ENCODE peak calls at places on chromosomes 3 and 15, in eight cellular contexts. One of them, this sample, is unnamed.

GRCh38 chr15:69880616-69881309 is 217.0 kb downstream of the TLE3 start:
- DNase-seq in hepatocyte: no peak
- DNase-seq in right atrium auricular region: no peak
- DNase-seq in uterus: no peak
- DNase-seq in A549: no peak
- DNase-seq in lower leg skin: no peak
- DNase-seq in neuronal stem cell: no peak
- DNase-seq in colonic mucosa: no peak
- DNase-seq in this sample: no peak

GRCh38 chr3:151589311-151589710 is 128.4 kb upstream of the IGSF10 start:
- DNase-seq in hepatocyte: no peak
- DNase-seq in uterus: no peak
- DNase-seq in neuronal stem cell: no peak
- DNase-seq in right atrium auricular region: no peak
- DNase-seq in lower leg skin: no peak
- DNase-seq in A549: no peak
- DNase-seq in colonic mucosa: no peak
- DNase-seq in this sample: no peak

GRCh38 chr3:134754768-134755559 is 40.1 kb upstream of the EPHB1 start:
- DNase-seq in colonic mucosa: peak; percentile 33
- DNase-seq in neuronal stem cell: peak; percentile 31
- DNase-seq in A549: peak; percentile 22
- DNase-seq in right atrium auricular region: no peak
- DNase-seq in lower leg skin: peak; percentile 25
- DNase-seq in uterus: no peak
- DNase-seq in hepatocyte: peak; percentile 61
- DNase-seq in this sample: no peak

GRCh38 chr3:132916096-132916495 is 122.1 kb upstream of the TMEM108 start:
- DNase-seq in lower leg skin: no peak
- DNase-seq in hepatocyte: no peak
- DNase-seq in A549: no peak
- DNase-seq in uterus: no peak
- DNase-seq in colonic mucosa: no peak
- DNase-seq in neuronal stem cell: no peak
- DNase-seq in right atrium auricular region: no peak
- DNase-seq in this sample: no peak

GRCh38 chr3:62261800-62262199 is 111.5 kb downstream of the FEZF2 start:
- DNase-seq in hepatocyte: no peak
- DNase-seq in neuronal stem cell: no peak
- DNase-seq in lower leg skin: no peak
- DNase-seq in uterus: no peak
- DNase-seq in right atrium auricular region: no peak
- DNase-seq in A549: no peak
- DNase-seq in colonic mucosa: no peak
- DNase-seq in this sample: no peak

GRCh38 chr15:77312523-77312922 is 107.4 kb downstream of the PEAK1 start:
- DNase-seq in neuronal stem cell: no peak
- DNase-seq in lower leg skin: no peak
- DNase-seq in A549: no peak
- DNase-seq in hepatocyte: peak; percentile 10
- DNase-seq in colonic mucosa: no peak
- DNase-seq in uterus: no peak
- DNase-seq in right atrium auricular region: no peak
- DNase-seq in this sample: no peak

GRCh38 chr3:101235048-101235447 is 85.3 kb downstream of the IMPG2 start:
- DNase-seq in lower leg skin: no peak
- DNase-seq in colonic mucosa: no peak
- DNase-seq in uterus: no peak
- DNase-seq in A549: no peak
- DNase-seq in neuronal stem cell: no peak
- DNase-seq in right atrium auricular region: no peak
- DNase-seq in hepatocyte: no peak
- DNase-seq in this sample: no peak

GRCh38 chr3:46987485-46988401 is 8.3 kb downstream of the NBEAL2 start:
- DNase-seq in uterus: no peak
- DNase-seq in neuronal stem cell: no peak
- DNase-seq in colonic mucosa: peak; percentile 87
- DNase-seq in A549: no peak
- DNase-seq in right atrium auricular region: no peak
- DNase-seq in hepatocyte: peak; percentile 51
- DNase-seq in lower leg skin: no peak
- DNase-seq in this sample: no peak

GRCh38 chr3:9028134-9028533 is 64.9 kb upstream of the RAD18 start:
- DNase-seq in hepatocyte: peak; percentile 64
- DNase-seq in A549: no peak
- DNase-seq in neuronal stem cell: no peak
- DNase-seq in uterus: peak; percentile 84
- DNase-seq in right atrium auricular region: peak; percentile 70
- DNase-seq in colonic mucosa: peak; percentile 83
- DNase-seq in lower leg skin: peak; percentile 56
- DNase-seq in this sample: peak; percentile 19

GRCh38 chr3:114874447-114874846 is 272.6 kb downstream of the ZBTB20 start:
- DNase-seq in lower leg skin: no peak
- DNase-seq in colonic mucosa: no peak
- DNase-seq in right atrium auricular region: no peak
- DNase-seq in A549: no peak
- DNase-seq in neuronal stem cell: no peak
- DNase-seq in uterus: no peak
- DNase-seq in hepatocyte: no peak
- DNase-seq in this sample: no peak

GRCh38 chr3:15345051-15345607 is 12.7 kb upstream of the SH3BP5 start:
- DNase-seq in A549: no peak
- DNase-seq in hepatocyte: no peak
- DNase-seq in lower leg skin: no peak
- DNase-seq in neuronal stem cell: no peak
- DNase-seq in uterus: no peak
- DNase-seq in colonic mucosa: no peak
- DNase-seq in right atrium auricular region: no peak
- DNase-seq in this sample: no peak

GRCh38 chr3:139302084-139302800 is 41.6 kb upstream of the MRPS22 start:
- DNase-seq in neuronal stem cell: no peak
- DNase-seq in uterus: peak; percentile 39
- DNase-seq in lower leg skin: peak; percentile 73
- DNase-seq in A549: peak; percentile 71
- DNase-seq in colonic mucosa: no peak
- DNase-seq in right atrium auricular region: peak; percentile 61
- DNase-seq in hepatocyte: peak; percentile 77
- DNase-seq in this sample: no peak

GRCh38 chr15:99408236-99409096 is 157.2 kb downstream of the LRRC28 start:
- DNase-seq in uterus: no peak
- DNase-seq in lower leg skin: no peak
- DNase-seq in A549: no peak
- DNase-seq in neuronal stem cell: no peak
- DNase-seq in hepatocyte: no peak
- DNase-seq in right atrium auricular region: peak; percentile 60
- DNase-seq in colonic mucosa: no peak
- DNase-seq in this sample: no peak

GRCh38 chr15:44666208-44667038 is 3.0 kb upstream of the SPG11 start:
- DNase-seq in lower leg skin: no peak
- DNase-seq in uterus: no peak
- DNase-seq in neuronal stem cell: no peak
- DNase-seq in hepatocyte: no peak
- DNase-seq in colonic mucosa: no peak
- DNase-seq in A549: no peak
- DNase-seq in right atrium auricular region: no peak
- DNase-seq in this sample: no peak

GRCh38 chr15:42264790-42265189 is 8.2 kb upstream of the GANC start:
- DNase-seq in uterus: no peak
- DNase-seq in neuronal stem cell: no peak
- DNase-seq in hepatocyte: no peak
- DNase-seq in colonic mucosa: no peak
- DNase-seq in lower leg skin: no peak
- DNase-seq in right atrium auricular region: no peak
- DNase-seq in A549: no peak
- DNase-seq in this sample: no peak

GRCh38 chr3:141386080-141386594 is 17.8 kb downstream of the ZBTB38 start:
- DNase-seq in A549: no peak
- DNase-seq in neuronal stem cell: no peak
- DNase-seq in colonic mucosa: no peak
- DNase-seq in uterus: no peak
- DNase-seq in lower leg skin: no peak
- DNase-seq in hepatocyte: no peak
- DNase-seq in right atrium auricular region: no peak
- DNase-seq in this sample: no peak

GRCh38 chr3:141383555-141384129 is 15.3 kb downstream of the ZBTB38 start:
- DNase-seq in lower leg skin: no peak
- DNase-seq in neuronal stem cell: no peak
- DNase-seq in right atrium auricular region: no peak
- DNase-seq in A549: no peak
- DNase-seq in uterus: no peak
- DNase-seq in hepatocyte: no peak
- DNase-seq in colonic mucosa: no peak
- DNase-seq in this sample: no peak

GRCh38 chr3:141384157-141384556 is 15.9 kb downstream of the ZBTB38 start:
- DNase-seq in neuronal stem cell: no peak
- DNase-seq in lower leg skin: no peak
- DNase-seq in right atrium auricular region: no peak
- DNase-seq in colonic mucosa: no peak
- DNase-seq in uterus: no peak
- DNase-seq in hepatocyte: no peak
- DNase-seq in A549: no peak
- DNase-seq in this sample: no peak

GRCh38 chr3:141385386-141386079 is 17.2 kb downstream of the ZBTB38 start:
- DNase-seq in lower leg skin: no peak
- DNase-seq in colonic mucosa: no peak
- DNase-seq in neuronal stem cell: no peak
- DNase-seq in hepatocyte: no peak
- DNase-seq in right atrium auricular region: no peak
- DNase-seq in uterus: no peak
- DNase-seq in A549: no peak
- DNase-seq in this sample: no peak

GRCh38 chr3:141384575-141384974 is 16.3 kb downstream of the ZBTB38 start:
- DNase-seq in uterus: no peak
- DNase-seq in A549: no peak
- DNase-seq in colonic mucosa: no peak
- DNase-seq in neuronal stem cell: no peak
- DNase-seq in hepatocyte: no peak
- DNase-seq in right atrium auricular region: no peak
- DNase-seq in lower leg skin: no peak
- DNase-seq in this sample: no peak
- H3K4me3 ChIP-seq in uterus: no peak overlapping the region
- H3K4me3 ChIP-seq in A549: no peak overlapping the region
- H3K4me3 ChIP-seq in colonic mucosa: no peak overlapping the region
- H3K4me3 ChIP-seq in neuronal stem cell: no peak overlapping the region
- H3K4me3 ChIP-seq in hepatocyte: no peak overlapping the region
- H3K4me3 ChIP-seq in right atrium auricular region: no peak overlapping the region
- H3K4me3 ChIP-seq in lower leg skin: no peak overlapping the region
- H3K4me3 ChIP-seq in this sample: no peak overlapping the region

GRCh38 chr15:79948095-79948695 is 22.8 kb downstream of the BCL2A1 start:
- DNase-seq in hepatocyte: peak; percentile 34
- DNase-seq in uterus: no peak
- DNase-seq in colonic mucosa: no peak
- DNase-seq in A549: no peak
- DNase-seq in neuronal stem cell: no peak
- DNase-seq in right atrium auricular region: no peak
- DNase-seq in lower leg skin: no peak
- DNase-seq in this sample: no peak
- H3K4me3 ChIP-seq in hepatocyte: no peak overlapping the region
- H3K4me3 ChIP-seq in uterus: no peak overlapping the region
- H3K4me3 ChIP-seq in colonic mucosa: no peak overlapping the region
- H3K4me3 ChIP-seq in A549: no peak overlapping the region
- H3K4me3 ChIP-seq in neuronal stem cell: no peak overlapping the region
- H3K4me3 ChIP-seq in right atrium auricular region: no peak overlapping the region
- H3K4me3 ChIP-seq in lower leg skin: no peak overlapping the region
- H3K4me3 ChIP-seq in this sample: no peak overlapping the region

GRCh38 chr15:74624020-74624602 is 8.5 kb downstream of the CLK3 start:
- DNase-seq in right atrium auricular region: no peak
- DNase-seq in A549: no peak
- DNase-seq in colonic mucosa: no peak
- DNase-seq in neuronal stem cell: no peak
- DNase-seq in hepatocyte: no peak
- DNase-seq in lower leg skin: no peak
- DNase-seq in uterus: no peak
- DNase-seq in this sample: no peak

GRCh38 chr15:74627766-74628165 is 12.1 kb downstream of the CLK3 start:
- DNase-seq in neuronal stem cell: no peak
- DNase-seq in A549: no peak
- DNase-seq in lower leg skin: no peak
- DNase-seq in hepatocyte: no peak
- DNase-seq in right atrium auricular region: no peak
- DNase-seq in uterus: no peak
- DNase-seq in colonic mucosa: no peak
- DNase-seq in this sample: no peak

GRCh38 chr15:74626336-74626735 is 10.7 kb downstream of the CLK3 start:
- DNase-seq in A549: no peak
- DNase-seq in neuronal stem cell: no peak
- DNase-seq in uterus: no peak
- DNase-seq in hepatocyte: no peak
- DNase-seq in lower leg skin: no peak
- DNase-seq in colonic mucosa: no peak
- DNase-seq in right atrium auricular region: no peak
- DNase-seq in this sample: no peak

GRCh38 chr15:74626752-74627692 is 11.4 kb downstream of the CLK3 start:
- DNase-seq in uterus: no peak
- DNase-seq in neuronal stem cell: no peak
- DNase-seq in hepatocyte: no peak
- DNase-seq in colonic mucosa: no peak
- DNase-seq in right atrium auricular region: no peak
- DNase-seq in A549: no peak
- DNase-seq in lower leg skin: no peak
- DNase-seq in this sample: no peak

GRCh38 chr15:74625693-74626092 is 10.1 kb downstream of the CLK3 start:
- DNase-seq in A549: no peak
- DNase-seq in neuronal stem cell: no peak
- DNase-seq in right atrium auricular region: no peak
- DNase-seq in hepatocyte: no peak
- DNase-seq in uterus: no peak
- DNase-seq in lower leg skin: no peak
- DNase-seq in colonic mucosa: no peak
- DNase-seq in this sample: no peak
- H3K4me3 ChIP-seq in A549: no peak overlapping the region
- H3K4me3 ChIP-seq in neuronal stem cell: no peak overlapping the region
- H3K4me3 ChIP-seq in right atrium auricular region: no peak overlapping the region
- H3K4me3 ChIP-seq in hepatocyte: no peak overlapping the region
- H3K4me3 ChIP-seq in uterus: no peak overlapping the region
- H3K4me3 ChIP-seq in lower leg skin: no peak overlapping the region
- H3K4me3 ChIP-seq in colonic mucosa: no peak overlapping the region
- H3K4me3 ChIP-seq in this sample: no peak overlapping the region

GRCh38 chr15:33314115-33314514 is 3.3 kb downstream of the RYR3 start:
- DNase-seq in uterus: no peak
- DNase-seq in hepatocyte: no peak
- DNase-seq in lower leg skin: no peak
- DNase-seq in right atrium auricular region: no peak
- DNase-seq in A549: no peak
- DNase-seq in colonic mucosa: no peak
- DNase-seq in neuronal stem cell: no peak
- DNase-seq in this sample: no peak

GRCh38 chr15:33311312-33311971 is 675 bp downstream of the RYR3 start:
- DNase-seq in right atrium auricular region: no peak
- DNase-seq in hepatocyte: no peak
- DNase-seq in lower leg skin: no peak
- DNase-seq in A549: no peak
- DNase-seq in uterus: peak; percentile 27
- DNase-seq in colonic mucosa: no peak
- DNase-seq in neuronal stem cell: peak; percentile 30
- DNase-seq in this sample: no peak

GRCh38 chr15:33313491-33313890 is 2.7 kb downstream of the RYR3 start:
- DNase-seq in hepatocyte: no peak
- DNase-seq in neuronal stem cell: no peak
- DNase-seq in lower leg skin: no peak
- DNase-seq in A549: no peak
- DNase-seq in colonic mucosa: no peak
- DNase-seq in right atrium auricular region: no peak
- DNase-seq in uterus: no peak
- DNase-seq in this sample: no peak

GRCh38 chr15:33309602-33310276 is 1.0 kb upstream of the RYR3 start:
- DNase-seq in lower leg skin: no peak
- DNase-seq in hepatocyte: no peak
- DNase-seq in neuronal stem cell: peak; percentile 38
- DNase-seq in colonic mucosa: peak; percentile 20
- DNase-seq in right atrium auricular region: no peak
- DNase-seq in uterus: peak; percentile 59
- DNase-seq in A549: no peak
- DNase-seq in this sample: no peak

GRCh38 chr15:33310481-33311311 is at the start of gene RYR3:
- DNase-seq in neuronal stem cell: peak; percentile 62
- DNase-seq in colonic mucosa: no peak
- DNase-seq in A549: no peak
- DNase-seq in right atrium auricular region: no peak
- DNase-seq in hepatocyte: peak; percentile 47
- DNase-seq in lower leg skin: no peak
- DNase-seq in uterus: peak; percentile 51
- DNase-seq in this sample: no peak
- H3K4me3 ChIP-seq in neuronal stem cell: peak within 1 kb of the TSS; percentile 91
- H3K4me3 ChIP-seq in colonic mucosa: peak within 1 kb of the TSS; percentile 9
- H3K4me3 ChIP-seq in A549: peak within 1 kb of the TSS; percentile 28
- H3K4me3 ChIP-seq in right atrium auricular region: peak within 1 kb of the TSS; percentile 19
- H3K4me3 ChIP-seq in hepatocyte: peak within 1 kb of the TSS; percentile 26
- H3K4me3 ChIP-seq in lower leg skin: peak within 1 kb of the TSS; percentile 5
- H3K4me3 ChIP-seq in uterus: peak within 1 kb of the TSS; percentile 45
- H3K4me3 ChIP-seq in this sample: no peak within 1 kb of the TSS